ENCODE peak calls at places on chromosome 9, in ten cellular contexts. One of them, this sample, is unnamed.

GRCh38 chr9:125908138-125908537 is 161.0 kb downstream of the PBX3 start:
- DNase-seq in dorsolateral prefrontal cortex: no peak
- DNase-seq in HFFc6: no peak
- DNase-seq in fibroblast of mammary gland: no peak
- DNase-seq in LoVo: no peak
- DNase-seq in cardiac muscle cell: no peak
- DNase-seq in cardiac fibroblast: no peak
- DNase-seq in T1000: no peak
- DNase-seq in RPMI8226: no peak
- DNase-seq in osteoblast: no peak
- DNase-seq in this sample: no peak

GRCh38 chr9:111916234-111916645 is 19.6 kb downstream of the UGCG start:
- DNase-seq in dorsolateral prefrontal cortex: no peak
- DNase-seq in HFFc6: no peak
- DNase-seq in fibroblast of mammary gland: no peak
- DNase-seq in LoVo: no peak
- DNase-seq in cardiac muscle cell: no peak
- DNase-seq in cardiac fibroblast: no peak
- DNase-seq in T1000: no peak
- DNase-seq in RPMI8226: no peak
- DNase-seq in osteoblast: no peak
- DNase-seq in this sample: no peak

GRCh38 chr9:128555180-128555721 is 2.9 kb downstream of the SPTAN1 start:
- DNase-seq in dorsolateral prefrontal cortex: no peak
- DNase-seq in HFFc6: peak; percentile 55
- DNase-seq in fibroblast of mammary gland: peak; percentile 47
- DNase-seq in LoVo: peak; percentile 66
- DNase-seq in cardiac muscle cell: peak; percentile 64
- DNase-seq in cardiac fibroblast: peak; percentile 76
- DNase-seq in T1000: no peak
- DNase-seq in RPMI8226: no peak
- DNase-seq in osteoblast: no peak
- DNase-seq in this sample: no peak

GRCh38 chr9:80556631-80557030 is 984.9 kb downstream of the TLE4 start:
- DNase-seq in dorsolateral prefrontal cortex: no peak
- DNase-seq in HFFc6: no peak
- DNase-seq in fibroblast of mammary gland: peak; percentile 51
- DNase-seq in LoVo: no peak
- DNase-seq in cardiac muscle cell: no peak
- DNase-seq in cardiac fibroblast: peak; percentile 38
- DNase-seq in T1000: no peak
- DNase-seq in RPMI8226: no peak
- DNase-seq in osteoblast: no peak
- DNase-seq in this sample: no peak

GRCh38 chr9:128192601-128193371 is 1.4 kb upstream of the CIZ1 start:
- DNase-seq in dorsolateral prefrontal cortex: peak; percentile 87
- DNase-seq in HFFc6: peak; percentile 96
- DNase-seq in fibroblast of mammary gland: peak; percentile 90
- DNase-seq in LoVo: peak; percentile 97
- DNase-seq in cardiac muscle cell: no peak
- DNase-seq in cardiac fibroblast: peak; percentile 93
- DNase-seq in T1000: peak; percentile 84
- DNase-seq in RPMI8226: peak; percentile 87
- DNase-seq in osteoblast: peak; percentile 97
- DNase-seq in this sample: no peak

GRCh38 chr9:94860678-94861588 is 134.4 kb downstream of the AOPEP start:
- DNase-seq in dorsolateral prefrontal cortex: no peak
- DNase-seq in HFFc6: peak; percentile 66
- DNase-seq in fibroblast of mammary gland: peak; percentile 86
- DNase-seq in LoVo: no peak
- DNase-seq in cardiac muscle cell: no peak
- DNase-seq in cardiac fibroblast: peak; percentile 40
- DNase-seq in T1000: no peak
- DNase-seq in RPMI8226: peak; percentile 74
- DNase-seq in osteoblast: peak; percentile 85
- DNase-seq in this sample: peak; percentile 59

GRCh38 chr9:93974151-93974550 is 19.0 kb upstream of the BARX1 start:
- DNase-seq in dorsolateral prefrontal cortex: no peak
- DNase-seq in HFFc6: no peak
- DNase-seq in fibroblast of mammary gland: no peak
- DNase-seq in LoVo: no peak
- DNase-seq in cardiac muscle cell: no peak
- DNase-seq in cardiac fibroblast: peak; percentile 39
- DNase-seq in T1000: no peak
- DNase-seq in RPMI8226: no peak
- DNase-seq in osteoblast: no peak
- DNase-seq in this sample: no peak

GRCh38 chr9:111094433-111095421 is 56.5 kb upstream of the LPAR1 start:
- DNase-seq in dorsolateral prefrontal cortex: no peak
- DNase-seq in HFFc6: peak; percentile 81
- DNase-seq in fibroblast of mammary gland: peak; percentile 88
- DNase-seq in LoVo: no peak
- DNase-seq in cardiac muscle cell: no peak
- DNase-seq in cardiac fibroblast: peak; percentile 54
- DNase-seq in T1000: no peak
- DNase-seq in RPMI8226: no peak
- DNase-seq in osteoblast: no peak
- DNase-seq in this sample: no peak

GRCh38 chr9:91221332-91221731 is 140.4 kb downstream of the AUH start:
- DNase-seq in dorsolateral prefrontal cortex: no peak
- DNase-seq in HFFc6: peak; percentile 43
- DNase-seq in fibroblast of mammary gland: peak; percentile 73
- DNase-seq in LoVo: no peak
- DNase-seq in cardiac muscle cell: no peak
- DNase-seq in cardiac fibroblast: peak; percentile 36
- DNase-seq in T1000: no peak
- DNase-seq in RPMI8226: no peak
- DNase-seq in osteoblast: peak; percentile 69
- DNase-seq in this sample: no peak

GRCh38 chr9:69425402-69425801 is 100.4 kb downstream of the ENTREP1 start:
- DNase-seq in dorsolateral prefrontal cortex: peak; percentile 42
- DNase-seq in HFFc6: no peak
- DNase-seq in fibroblast of mammary gland: no peak
- DNase-seq in LoVo: no peak
- DNase-seq in cardiac muscle cell: no peak
- DNase-seq in cardiac fibroblast: no peak
- DNase-seq in T1000: no peak
- DNase-seq in RPMI8226: no peak
- DNase-seq in osteoblast: no peak
- DNase-seq in this sample: no peak

GRCh38 chr9:126756876-126757415 is 47.9 kb upstream of the ZBTB43 start:
- DNase-seq in dorsolateral prefrontal cortex: no peak
- DNase-seq in HFFc6: no peak
- DNase-seq in fibroblast of mammary gland: no peak
- DNase-seq in LoVo: no peak
- DNase-seq in cardiac muscle cell: no peak
- DNase-seq in cardiac fibroblast: no peak
- DNase-seq in T1000: no peak
- DNase-seq in RPMI8226: peak; percentile 48
- DNase-seq in osteoblast: no peak
- DNase-seq in this sample: no peak

GRCh38 chr9:136377351-136378170 is 4.1 kb upstream of the CARD9 start:
- DNase-seq in dorsolateral prefrontal cortex: no peak
- DNase-seq in HFFc6: no peak
- DNase-seq in fibroblast of mammary gland: no peak
- DNase-seq in LoVo: no peak
- DNase-seq in cardiac muscle cell: no peak
- DNase-seq in cardiac fibroblast: no peak
- DNase-seq in T1000: no peak
- DNase-seq in RPMI8226: no peak
- DNase-seq in osteoblast: no peak
- DNase-seq in this sample: no peak

GRCh38 chr9:120402741-120403542 is 177.0 kb downstream of the CDK5RAP2 start:
- DNase-seq in dorsolateral prefrontal cortex: no peak
- DNase-seq in HFFc6: peak; percentile 93
- DNase-seq in fibroblast of mammary gland: peak; percentile 99
- DNase-seq in LoVo: no peak
- DNase-seq in cardiac muscle cell: no peak
- DNase-seq in cardiac fibroblast: peak; percentile 89
- DNase-seq in T1000: peak; percentile 84
- DNase-seq in RPMI8226: no peak
- DNase-seq in osteoblast: peak; percentile 91
- DNase-seq in this sample: no peak

GRCh38 chr9:128372188-128372641 is 1.0 kb downstream of the URM1 start:
- DNase-seq in dorsolateral prefrontal cortex: peak; percentile 80
- DNase-seq in HFFc6: peak; percentile 46
- DNase-seq in fibroblast of mammary gland: peak; percentile 34
- DNase-seq in LoVo: peak; percentile 9
- DNase-seq in cardiac muscle cell: no peak
- DNase-seq in cardiac fibroblast: no peak
- DNase-seq in T1000: no peak
- DNase-seq in RPMI8226: no peak
- DNase-seq in osteoblast: peak; percentile 60
- DNase-seq in this sample: no peak

GRCh38 chr9:91328186-91328585 is 33.5 kb downstream of the AUH start:
- DNase-seq in dorsolateral prefrontal cortex: no peak
- DNase-seq in HFFc6: no peak
- DNase-seq in fibroblast of mammary gland: no peak
- DNase-seq in LoVo: no peak
- DNase-seq in cardiac muscle cell: no peak
- DNase-seq in cardiac fibroblast: no peak
- DNase-seq in T1000: no peak
- DNase-seq in RPMI8226: no peak
- DNase-seq in osteoblast: no peak
- DNase-seq in this sample: no peak

GRCh38 chr9:69549310-69550202 is 122.6 kb downstream of the APBA1 start:
- DNase-seq in dorsolateral prefrontal cortex: no peak
- DNase-seq in HFFc6: peak; percentile 11
- DNase-seq in fibroblast of mammary gland: peak; percentile 59
- DNase-seq in LoVo: peak; percentile 54
- DNase-seq in cardiac muscle cell: peak; percentile 75
- DNase-seq in cardiac fibroblast: peak; percentile 65
- DNase-seq in T1000: no peak
- DNase-seq in RPMI8226: peak; percentile 25
- DNase-seq in osteoblast: peak; percentile 78
- DNase-seq in this sample: no peak

GRCh38 chr9:71748280-71748743 is 20.0 kb downstream of the CEMIP2 start:
- DNase-seq in dorsolateral prefrontal cortex: no peak
- DNase-seq in HFFc6: peak; percentile 79
- DNase-seq in fibroblast of mammary gland: peak; percentile 84
- DNase-seq in LoVo: no peak
- DNase-seq in cardiac muscle cell: no peak
- DNase-seq in cardiac fibroblast: peak; percentile 77
- DNase-seq in T1000: no peak
- DNase-seq in RPMI8226: no peak
- DNase-seq in osteoblast: peak; percentile 87
- DNase-seq in this sample: no peak

GRCh38 chr9:137236238-137236935 is 4.7 kb upstream of the TUBB4B start:
- DNase-seq in dorsolateral prefrontal cortex: peak; percentile 85
- DNase-seq in HFFc6: peak; percentile 61
- DNase-seq in fibroblast of mammary gland: peak; percentile 66
- DNase-seq in LoVo: peak; percentile 74
- DNase-seq in cardiac muscle cell: peak; percentile 96
- DNase-seq in cardiac fibroblast: peak; percentile 82
- DNase-seq in T1000: peak; percentile 54
- DNase-seq in RPMI8226: peak; percentile 92
- DNase-seq in osteoblast: peak; percentile 100
- DNase-seq in this sample: peak; percentile 85

GRCh38 chr9:128607642-128608350 is 48.9 kb downstream of the DYNC2I2 start:
- DNase-seq in dorsolateral prefrontal cortex: peak; percentile 93
- DNase-seq in HFFc6: no peak
- DNase-seq in fibroblast of mammary gland: peak; percentile 71
- DNase-seq in LoVo: no peak
- DNase-seq in cardiac muscle cell: no peak
- DNase-seq in cardiac fibroblast: peak; percentile 47
- DNase-seq in T1000: no peak
- DNase-seq in RPMI8226: no peak
- DNase-seq in osteoblast: peak; percentile 79
- DNase-seq in this sample: no peak

GRCh38 chr9:12760758-12761157 is 14.1 kb upstream of the LURAP1L start:
- DNase-seq in dorsolateral prefrontal cortex: no peak
- DNase-seq in HFFc6: no peak
- DNase-seq in fibroblast of mammary gland: no peak
- DNase-seq in LoVo: peak; percentile 14
- DNase-seq in cardiac muscle cell: no peak
- DNase-seq in cardiac fibroblast: no peak
- DNase-seq in T1000: no peak
- DNase-seq in RPMI8226: no peak
- DNase-seq in osteoblast: no peak
- DNase-seq in this sample: no peak

GRCh38 chr9:19946446-19947109 is 157.7 kb upstream of the SLC24A2 start:
- DNase-seq in dorsolateral prefrontal cortex: no peak
- DNase-seq in HFFc6: peak; percentile 24
- DNase-seq in fibroblast of mammary gland: peak; percentile 47
- DNase-seq in LoVo: no peak
- DNase-seq in cardiac muscle cell: peak; percentile 37
- DNase-seq in cardiac fibroblast: peak; percentile 26
- DNase-seq in T1000: no peak
- DNase-seq in RPMI8226: no peak
- DNase-seq in osteoblast: no peak
- DNase-seq in this sample: no peak

GRCh38 chr9:120344230-120344629 is 235.7 kb downstream of the CDK5RAP2 start:
- DNase-seq in dorsolateral prefrontal cortex: no peak
- DNase-seq in HFFc6: peak; percentile 67
- DNase-seq in fibroblast of mammary gland: peak; percentile 93
- DNase-seq in LoVo: peak; percentile 36
- DNase-seq in cardiac muscle cell: no peak
- DNase-seq in cardiac fibroblast: peak; percentile 58
- DNase-seq in T1000: peak; percentile 11
- DNase-seq in RPMI8226: no peak
- DNase-seq in osteoblast: peak; percentile 87
- DNase-seq in this sample: no peak

GRCh38 chr9:123356851-123357747 is 1.1 kb downstream of the CRB2 start:
- DNase-seq in dorsolateral prefrontal cortex: no peak
- DNase-seq in HFFc6: no peak
- DNase-seq in fibroblast of mammary gland: no peak
- DNase-seq in LoVo: no peak
- DNase-seq in cardiac muscle cell: no peak
- DNase-seq in cardiac fibroblast: no peak
- DNase-seq in T1000: no peak
- DNase-seq in RPMI8226: no peak
- DNase-seq in osteoblast: peak; percentile 85
- DNase-seq in this sample: no peak

GRCh38 chr9:119961774-119962408 is 592.7 kb upstream of the BRINP1 start:
- DNase-seq in dorsolateral prefrontal cortex: no peak
- DNase-seq in HFFc6: peak; percentile 31
- DNase-seq in fibroblast of mammary gland: peak; percentile 45
- DNase-seq in LoVo: peak; percentile 18
- DNase-seq in cardiac muscle cell: peak; percentile 47
- DNase-seq in cardiac fibroblast: peak; percentile 39
- DNase-seq in T1000: no peak
- DNase-seq in RPMI8226: peak; percentile 35
- DNase-seq in osteoblast: no peak
- DNase-seq in this sample: no peak

GRCh38 chr9:78544260-78544659 is 247.3 kb downstream of the PSAT1 start:
- DNase-seq in dorsolateral prefrontal cortex: no peak
- DNase-seq in HFFc6: no peak
- DNase-seq in fibroblast of mammary gland: no peak
- DNase-seq in LoVo: no peak
- DNase-seq in cardiac muscle cell: no peak
- DNase-seq in cardiac fibroblast: no peak
- DNase-seq in T1000: no peak
- DNase-seq in RPMI8226: no peak
- DNase-seq in osteoblast: no peak
- DNase-seq in this sample: no peak

GRCh38 chr9:112299514-112299913 is 33.9 kb downstream of the PTBP3 start:
- DNase-seq in dorsolateral prefrontal cortex: no peak
- DNase-seq in HFFc6: no peak
- DNase-seq in fibroblast of mammary gland: peak; percentile 84
- DNase-seq in LoVo: no peak
- DNase-seq in cardiac muscle cell: no peak
- DNase-seq in cardiac fibroblast: peak; percentile 69
- DNase-seq in T1000: no peak
- DNase-seq in RPMI8226: no peak
- DNase-seq in osteoblast: peak; percentile 82
- DNase-seq in this sample: no peak

GRCh38 chr9:123355761-123356520 is at the start of gene CRB2:
- DNase-seq in dorsolateral prefrontal cortex: no peak
- DNase-seq in HFFc6: no peak
- DNase-seq in fibroblast of mammary gland: no peak
- DNase-seq in LoVo: no peak
- DNase-seq in cardiac muscle cell: peak; percentile 86
- DNase-seq in cardiac fibroblast: no peak
- DNase-seq in T1000: no peak
- DNase-seq in RPMI8226: no peak
- DNase-seq in osteoblast: peak; percentile 76
- DNase-seq in this sample: no peak

GRCh38 chr9:69572611-69573010 is 99.6 kb downstream of the APBA1 start:
- DNase-seq in dorsolateral prefrontal cortex: no peak
- DNase-seq in HFFc6: peak; percentile 22
- DNase-seq in fibroblast of mammary gland: peak; percentile 42
- DNase-seq in LoVo: no peak
- DNase-seq in cardiac muscle cell: no peak
- DNase-seq in cardiac fibroblast: no peak
- DNase-seq in T1000: no peak
- DNase-seq in RPMI8226: no peak
- DNase-seq in osteoblast: no peak
- DNase-seq in this sample: no peak